ENCODE peak calls at places on chromosomes 6 and 20, in ten cellular contexts. E, C, H, T, X, P, V, F, R and J are unnamed samples.
A peak's percentile ranks its signal among the peaks of the same experiment; 100 is the strongest.

GRCh38 chr6:111975501-111975900 is 78.4 kb upstream of the CCN6 start:
- DNase-seq in V (no peak), X (no peak), T (no peak), E (no peak), H (no peak), F (no peak), P (no peak), C (no peak), R (no peak), J (no peak)

GRCh38 chr6:33894438-33894837 is 90.6 kb upstream of the MLN start:
- DNase-seq in E (no peak), R (peak; percentile 30), H (no peak), C (no peak), X (no peak), P (peak; percentile 81), F (no peak), V (no peak), T (no peak), J (no peak)

GRCh38 chr6:20238688-20239587 is 26.7 kb upstream of the MBOAT1 start:
- DNase-seq in V (no peak), R (no peak), F (no peak), X (no peak), E (no peak), T (no peak), H (no peak), C (no peak), P (no peak), J (peak; percentile 13)

GRCh38 chr6:25155221-25155620 is 124.0 kb upstream of the CARMIL1 start:
- DNase-seq in F (no peak), T (peak; percentile 18), V (no peak), E (no peak), P (no peak), R (no peak), C (no peak), X (no peak), H (no peak), J (no peak)

GRCh38 chr20:53444386-53444785 is 149.3 kb downstream of the ZNF217 start:
- DNase-seq in P (no peak), C (no peak), V (no peak), R (no peak), T (no peak), X (no peak), H (no peak), F (no peak), E (no peak), J (no peak)

GRCh38 chr6:143600821-143601220 is 76.9 kb upstream of the PHACTR2 start:
- DNase-seq in T (no peak), H (no peak), F (no peak), X (no peak), E (no peak), V (no peak), R (no peak), P (no peak), C (no peak), J (no peak)

GRCh38 chr6:449057-449430 is 57.5 kb downstream of the IRF4 start:
- DNase-seq in P (no peak), X (no peak), C (no peak), R (no peak), V (no peak), F (no peak), E (no peak), T (no peak), H (no peak), J (no peak)

GRCh38 chr20:37364013-37364926 is 18.3 kb downstream of the SRC start:
- DNase-seq in E (peak; percentile 40), C (no peak), X (no peak), T (no peak), H (no peak), P (no peak), R (no peak), V (no peak), F (no peak), J (no peak)

GRCh38 chr6:150189176-150189575 is 46.3 kb downstream of the PPP1R14C start:
- DNase-seq in E (no peak), X (no peak), P (no peak), T (peak; percentile 54), V (no peak), H (no peak), R (no peak), C (no peak), F (no peak), J (no peak)

GRCh38 chr6:25248100-25248499 is 31.1 kb upstream of the CARMIL1 start:
- DNase-seq in E (no peak), T (no peak), P (peak; percentile 52), V (no peak), C (no peak), X (no peak), F (no peak), H (no peak), R (peak; percentile 70), J (no peak)

GRCh38 chr6:118383924-118384323 is 164.2 kb upstream of the PLN start:
- DNase-seq in P (no peak), C (no peak), H (no peak), E (no peak), R (peak; percentile 61), V (no peak), F (no peak), T (no peak), X (no peak), J (no peak)

GRCh38 chr6:113149511-113149910 is 707.6 kb upstream of the MARCKS start:
- DNase-seq in T (no peak), P (peak; percentile 83), V (no peak), E (no peak), X (no peak), C (no peak), H (no peak), F (no peak), R (peak; percentile 23), J (no peak)

GRCh38 chr6:140485740-140486467 is 1111.5 kb upstream of the CITED2 start:
- DNase-seq in F (no peak), X (no peak), C (peak; percentile 83), P (peak; percentile 84), T (no peak), H (no peak), E (peak; percentile 39), R (peak; percentile 92), V (peak; percentile 45), J (no peak)

GRCh38 chr6:170344631-170345576 is 38.3 kb downstream of the FAM120B start:
- DNase-seq in R (peak; percentile 81), E (peak; percentile 67), T (no peak), C (peak; percentile 5), F (peak; percentile 46), P (peak; percentile 76), X (peak; percentile 30), V (peak; percentile 54), H (no peak), J (peak; percentile 58)

GRCh38 chr6:157755032-157755751 is 67.9 kb upstream of the SNX9 start:
- DNase-seq in P (no peak), C (no peak), T (no peak), R (peak; percentile 77), F (no peak), H (no peak), V (no peak), X (no peak), E (no peak), J (no peak)
- H3K4me3 ChIP-seq in P (no peak overlapping the region), C (no peak overlapping the region), T (no peak overlapping the region), R (no peak overlapping the region), F (no peak overlapping the region), H (no peak overlapping the region), V (no peak overlapping the region), X (no peak overlapping the region), E (no peak overlapping the region), J (no peak overlapping the region)

GRCh38 chr6:27247133-27247836 is at the start of gene PRSS16:
- DNase-seq in T (no peak), X (no peak), E (no peak), C (no peak), V (no peak), R (no peak), H (no peak), P (no peak), F (no peak), J (no peak)

GRCh38 chr6:27250955-27251671 is 3.6 kb downstream of the PRSS16 start:
- DNase-seq in T (peak; percentile 85), R (peak; percentile 52), C (no peak), X (peak; percentile 72), H (peak; percentile 37), F (no peak), V (peak; percentile 77), P (no peak), E (peak; percentile 84), J (peak; percentile 25)

GRCh38 chr6:27248783-27249182 is 1.3 kb downstream of the PRSS16 start:
- DNase-seq in C (no peak), V (no peak), F (no peak), E (no peak), X (no peak), H (no peak), R (no peak), T (no peak), P (no peak), J (no peak)

GRCh38 chr6:27251672-27252251 is 4.3 kb downstream of the PRSS16 start:
- DNase-seq in T (peak; percentile 91), H (peak; percentile 59), E (peak; percentile 70), X (peak; percentile 38), P (peak; percentile 20), V (peak; percentile 85), R (peak; percentile 70), C (no peak), F (no peak), J (peak; percentile 17)

DNA sequence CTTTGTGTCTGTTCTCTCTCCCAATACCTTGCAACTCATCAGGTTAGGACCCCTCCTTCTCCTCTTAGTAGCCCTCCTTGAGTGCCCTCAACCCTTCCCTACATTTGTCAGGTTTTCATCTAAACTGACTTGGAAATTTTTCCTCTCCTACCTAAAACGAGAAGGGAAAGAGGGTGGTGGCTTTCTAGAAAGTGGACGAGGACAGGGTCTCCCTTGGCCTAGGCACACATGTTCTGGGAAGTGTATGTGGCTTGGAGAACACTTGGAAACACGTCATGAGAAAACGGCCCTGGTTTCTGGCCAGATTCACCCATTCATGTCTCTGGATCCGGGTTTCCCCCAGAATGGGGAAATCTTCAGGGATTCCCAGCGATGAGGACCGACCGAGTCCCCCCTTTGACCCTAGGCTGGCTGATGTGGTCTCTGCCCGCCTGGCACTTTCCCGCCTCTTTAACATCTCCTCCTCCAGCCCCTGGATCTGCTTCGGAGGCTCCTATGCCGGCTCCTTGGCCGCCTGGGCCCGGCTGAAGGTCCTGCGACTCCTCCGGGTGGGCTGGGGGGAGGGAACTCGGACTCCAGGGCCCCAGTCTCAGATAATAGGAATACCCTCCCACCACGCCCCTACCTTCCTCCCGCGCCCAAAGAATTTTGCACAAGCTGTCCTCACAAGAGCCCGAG is 2.9 kb downstream of the PRSS16 start:
- DNase-seq in V (no peak), C (no peak), X (no peak), R (no peak), T (peak; percentile 3), H (no peak), E (no peak), P (no peak), F (no peak), J (no peak)
- H3K4me3 ChIP-seq in V (peak overlapping the region; percentile 63), C (peak overlapping the region; percentile 54), X (no peak overlapping the region), R (no peak overlapping the region), T (peak overlapping the region; percentile 80), H (peak overlapping the region; percentile 70), E (peak overlapping the region; percentile 35), P (peak overlapping the region; percentile 53), F (no peak overlapping the region), J (peak overlapping the region; percentile 48)

GRCh38 chr20:49501917-49502316 is 19.4 kb upstream of the KCNB1 start:
- DNase-seq in C (no peak), T (peak; percentile 32), F (no peak), R (peak; percentile 17), V (peak; percentile 85), P (peak; percentile 79), H (no peak), E (no peak), X (no peak), J (no peak)
- H3K4me3 ChIP-seq in C (no peak overlapping the region), T (no peak overlapping the region), F (no peak overlapping the region), R (no peak overlapping the region), V (no peak overlapping the region), P (no peak overlapping the region), H (no peak overlapping the region), E (no peak overlapping the region), X (no peak overlapping the region), J (no peak overlapping the region)

GRCh38 chr20:41143354-41143753 is 6.0 kb downstream of the PLCG1 start:
- DNase-seq in V (no peak), C (no peak), P (no peak), H (no peak), F (no peak), E (no peak), T (no peak), X (no peak), R (no peak), J (no peak)
- H3K4me3 ChIP-seq in V (no peak overlapping the region), C (no peak overlapping the region), P (no peak overlapping the region), H (no peak overlapping the region), F (no peak overlapping the region), E (no peak overlapping the region), T (no peak overlapping the region), X (no peak overlapping the region), R (no peak overlapping the region), J (no peak overlapping the region)